ENCODE peak calls at places on chromosome 20, in seven cellular contexts. One of them, this sample, is unnamed.

GRCh38 chr20:36217226-36217625 is 19.1 kb upstream of the AAR2 start:
- DNase-seq in uterus: no peak
- DNase-seq in GM12892: no peak
- DNase-seq in heart left ventricle: no peak
- DNase-seq in Peyer's patch: no peak
- DNase-seq in esophagus squamous epithelium: no peak
- DNase-seq in NB4: no peak
- DNase-seq in this sample: no peak

GRCh38 chr20:35254448-35254999 is 23.4 kb downstream of the MMP24OS start:
- DNase-seq in uterus: no peak
- DNase-seq in GM12892: no peak
- DNase-seq in heart left ventricle: no peak
- DNase-seq in Peyer's patch: no peak
- DNase-seq in esophagus squamous epithelium: no peak
- DNase-seq in NB4: no peak
- DNase-seq in this sample: no peak

GRCh38 chr20:46999821-47000465 is 105.3 kb downstream of the EYA2 start:
- DNase-seq in uterus: no peak
- DNase-seq in GM12892: no peak
- DNase-seq in heart left ventricle: no peak
- DNase-seq in Peyer's patch: no peak
- DNase-seq in esophagus squamous epithelium: no peak
- DNase-seq in NB4: peak
- DNase-seq in this sample: no peak

GRCh38 chr20:17680836-17681740 is 954 bp downstream of the RRBP1 start:
- DNase-seq in uterus: peak
- DNase-seq in GM12892: peak
- DNase-seq in heart left ventricle: peak
- DNase-seq in Peyer's patch: peak
- DNase-seq in esophagus squamous epithelium: peak
- DNase-seq in NB4: peak
- DNase-seq in this sample: peak

GRCh38 chr20:9203081-9203447 is 134.2 kb downstream of the PLCB4 start:
- DNase-seq in uterus: no peak
- DNase-seq in GM12892: no peak
- DNase-seq in heart left ventricle: no peak
- DNase-seq in Peyer's patch: no peak
- DNase-seq in esophagus squamous epithelium: no peak
- DNase-seq in NB4: no peak
- DNase-seq in this sample: no peak

GRCh38 chr20:46905364-46906125 is 10.9 kb downstream of the EYA2 start:
- DNase-seq in uterus: no peak
- DNase-seq in GM12892: no peak
- DNase-seq in heart left ventricle: no peak
- DNase-seq in Peyer's patch: no peak
- DNase-seq in esophagus squamous epithelium: no peak
- DNase-seq in NB4: no peak
- DNase-seq in this sample: no peak

GRCh38 chr20:5845686-5846651 is 95.8 kb downstream of the SHLD1 start:
- DNase-seq in uterus: no peak
- DNase-seq in GM12892: no peak
- DNase-seq in heart left ventricle: no peak
- DNase-seq in Peyer's patch: no peak
- DNase-seq in esophagus squamous epithelium: no peak
- DNase-seq in NB4: no peak
- DNase-seq in this sample: no peak

GRCh38 chr20:17985388-17986018 is 16.7 kb downstream of the MGME1 start:
- DNase-seq in uterus: no peak
- DNase-seq in GM12892: no peak
- DNase-seq in heart left ventricle: no peak
- DNase-seq in Peyer's patch: no peak
- DNase-seq in esophagus squamous epithelium: no peak
- DNase-seq in NB4: no peak
- DNase-seq in this sample: no peak

GRCh38 chr20:3162080-3162611 is 2.5 kb upstream of the FASTKD5 start:
- DNase-seq in uterus: no peak
- DNase-seq in GM12892: no peak
- DNase-seq in heart left ventricle: no peak
- DNase-seq in Peyer's patch: no peak
- DNase-seq in esophagus squamous epithelium: no peak
- DNase-seq in NB4: no peak
- DNase-seq in this sample: no peak

GRCh38 chr20:15220778-15221565 is 883.6 kb upstream of the FLRT3 start:
- DNase-seq in uterus: no peak
- DNase-seq in GM12892: no peak
- DNase-seq in heart left ventricle: no peak
- DNase-seq in Peyer's patch: no peak
- DNase-seq in esophagus squamous epithelium: no peak
- DNase-seq in NB4: no peak
- DNase-seq in this sample: no peak

GRCh38 chr20:49636447-49636846 is 68.5 kb upstream of the PTGIS start:
- DNase-seq in uterus: no peak
- DNase-seq in GM12892: no peak
- DNase-seq in heart left ventricle: peak
- DNase-seq in Peyer's patch: no peak
- DNase-seq in esophagus squamous epithelium: no peak
- DNase-seq in NB4: no peak
- DNase-seq in this sample: no peak

GRCh38 chr20:61251529-61252393 is at the start of gene CDH4:
- DNase-seq in uterus: no peak
- DNase-seq in GM12892: no peak
- DNase-seq in heart left ventricle: no peak
- DNase-seq in Peyer's patch: no peak
- DNase-seq in esophagus squamous epithelium: no peak
- DNase-seq in NB4: no peak
- DNase-seq in this sample: no peak

GRCh38 chr20:57180954-57181353 is 85.5 kb downstream of the BMP7 start:
- DNase-seq in uterus: no peak
- DNase-seq in GM12892: no peak
- DNase-seq in heart left ventricle: no peak
- DNase-seq in Peyer's patch: no peak
- DNase-seq in esophagus squamous epithelium: no peak
- DNase-seq in NB4: no peak
- DNase-seq in this sample: no peak

GRCh38 chr20:38538789-38539188 is 42.2 kb upstream of the ADIG start:
- DNase-seq in uterus: no peak
- DNase-seq in GM12892: no peak
- DNase-seq in heart left ventricle: no peak
- DNase-seq in Peyer's patch: no peak
- DNase-seq in esophagus squamous epithelium: no peak
- DNase-seq in NB4: no peak
- DNase-seq in this sample: no peak

GRCh38 chr20:32390999-32391398 is 32.9 kb downstream of the ASXL1 start:
- DNase-seq in uterus: no peak
- DNase-seq in GM12892: no peak
- DNase-seq in heart left ventricle: no peak
- DNase-seq in Peyer's patch: no peak
- DNase-seq in esophagus squamous epithelium: no peak
- DNase-seq in NB4: peak
- DNase-seq in this sample: no peak

GRCh38 chr20:36573798-36574277 is 441 bp downstream of the TGIF2 start:
- DNase-seq in uterus: no peak
- DNase-seq in GM12892: peak
- DNase-seq in heart left ventricle: peak
- DNase-seq in Peyer's patch: peak
- DNase-seq in esophagus squamous epithelium: no peak
- DNase-seq in NB4: peak
- DNase-seq in this sample: peak

GRCh38 chr20:24469116-24470030 is at the start of gene SYNDIG1:
- DNase-seq in uterus: peak
- DNase-seq in GM12892: no peak
- DNase-seq in heart left ventricle: peak
- DNase-seq in Peyer's patch: no peak
- DNase-seq in esophagus squamous epithelium: no peak
- DNase-seq in NB4: no peak
- DNase-seq in this sample: no peak

GRCh38 chr20:37807901-37808751 is 94.8 kb upstream of the VSTM2L start:
- DNase-seq in uterus: no peak
- DNase-seq in GM12892: no peak
- DNase-seq in heart left ventricle: no peak
- DNase-seq in Peyer's patch: no peak
- DNase-seq in esophagus squamous epithelium: no peak
- DNase-seq in NB4: peak
- DNase-seq in this sample: no peak

GRCh38 chr20:62411479-62412193 is 4.6 kb upstream of the CABLES2 start:
- DNase-seq in uterus: no peak
- DNase-seq in GM12892: no peak
- DNase-seq in heart left ventricle: no peak
- DNase-seq in Peyer's patch: no peak
- DNase-seq in esophagus squamous epithelium: no peak
- DNase-seq in NB4: no peak
- DNase-seq in this sample: no peak
- TF ChIP-seq POLR2A in uterus: no peak
- TF ChIP-seq POLR2A in GM12892: no peak
- TF ChIP-seq POLR2A in heart left ventricle: no peak
- TF ChIP-seq POLR2A in Peyer's patch: no peak
- TF ChIP-seq POLR2A in esophagus squamous epithelium: no peak
- TF ChIP-seq POLR2A in NB4: no peak
- TF ChIP-seq POLR2A in this sample: no peak

GRCh38 chr20:58229198-58229802 is 847 bp upstream of the ANKRD60 start:
- DNase-seq in uterus: no peak
- DNase-seq in GM12892: no peak
- DNase-seq in heart left ventricle: no peak
- DNase-seq in Peyer's patch: no peak
- DNase-seq in esophagus squamous epithelium: no peak
- DNase-seq in NB4: no peak
- DNase-seq in this sample: no peak
- TF ChIP-seq POLR2A in uterus: no peak
- TF ChIP-seq POLR2A in GM12892: no peak
- TF ChIP-seq POLR2A in heart left ventricle: no peak
- TF ChIP-seq POLR2A in Peyer's patch: no peak
- TF ChIP-seq POLR2A in esophagus squamous epithelium: no peak
- TF ChIP-seq POLR2A in NB4: no peak
- TF ChIP-seq POLR2A in this sample: no peak

GRCh38 chr20:63628246-63628975 is 1.5 kb upstream of the GMEB2 start:
- DNase-seq in uterus: peak
- DNase-seq in GM12892: no peak
- DNase-seq in heart left ventricle: peak
- DNase-seq in Peyer's patch: peak
- DNase-seq in esophagus squamous epithelium: no peak
- DNase-seq in NB4: peak
- DNase-seq in this sample: peak
- TF ChIP-seq POLR2A in uterus: peak
- TF ChIP-seq POLR2A in GM12892: no peak
- TF ChIP-seq POLR2A in heart left ventricle: no peak
- TF ChIP-seq POLR2A in Peyer's patch: no peak
- TF ChIP-seq POLR2A in esophagus squamous epithelium: peak
- TF ChIP-seq POLR2A in NB4: peak
- TF ChIP-seq POLR2A in this sample: peak

DNA sequence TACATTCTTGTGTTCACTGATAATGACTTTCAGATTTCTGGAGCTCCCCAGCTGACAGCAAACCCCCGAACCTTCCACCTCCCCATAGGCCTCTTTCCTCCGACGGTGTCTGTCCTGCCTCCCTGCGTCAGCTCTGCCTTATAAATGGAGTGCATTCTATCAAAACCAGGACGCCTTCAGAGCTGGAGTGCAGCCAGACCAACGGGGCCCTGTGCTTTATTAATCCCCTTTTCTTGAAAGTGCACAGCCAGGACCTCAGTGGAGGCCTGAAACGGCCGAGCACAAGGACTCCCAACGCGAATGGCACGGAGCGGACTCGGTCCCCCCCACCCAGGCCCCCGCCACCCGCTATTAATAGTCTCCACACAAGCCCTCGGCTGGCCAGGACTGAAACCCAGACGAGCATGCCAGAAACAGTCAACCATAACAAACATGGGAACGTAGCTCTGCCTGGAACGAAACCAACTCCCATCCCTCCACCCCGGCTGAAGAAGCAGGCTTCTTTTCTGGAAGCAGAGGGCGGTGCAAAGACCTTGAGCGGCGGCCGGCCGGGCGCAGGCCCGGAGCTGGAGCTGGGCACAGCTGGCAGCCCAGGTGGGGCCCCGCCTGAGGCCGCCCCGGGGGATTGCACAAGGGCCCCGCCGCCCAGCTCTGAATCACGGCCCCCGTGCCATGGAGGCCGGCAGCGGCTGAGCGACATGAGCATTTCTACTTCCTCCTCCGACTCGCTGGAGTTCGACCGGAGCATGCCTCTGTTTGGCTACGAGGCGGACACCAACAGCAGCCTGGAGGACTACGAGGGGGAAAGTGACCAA is 42.3 kb upstream of the NAA20 start:
- DNase-seq in uterus: peak
- DNase-seq in GM12892: no peak
- DNase-seq in heart left ventricle: peak
- DNase-seq in Peyer's patch: no peak
- DNase-seq in esophagus squamous epithelium: no peak
- DNase-seq in NB4: peak
- DNase-seq in this sample: no peak
- TF ChIP-seq POLR2A in uterus: peak
- TF ChIP-seq POLR2A in GM12892: no peak
- TF ChIP-seq POLR2A in heart left ventricle: peak
- TF ChIP-seq POLR2A in Peyer's patch: no peak
- TF ChIP-seq POLR2A in esophagus squamous epithelium: peak
- TF ChIP-seq POLR2A in NB4: no peak
- TF ChIP-seq POLR2A in this sample: no peak

DNA sequence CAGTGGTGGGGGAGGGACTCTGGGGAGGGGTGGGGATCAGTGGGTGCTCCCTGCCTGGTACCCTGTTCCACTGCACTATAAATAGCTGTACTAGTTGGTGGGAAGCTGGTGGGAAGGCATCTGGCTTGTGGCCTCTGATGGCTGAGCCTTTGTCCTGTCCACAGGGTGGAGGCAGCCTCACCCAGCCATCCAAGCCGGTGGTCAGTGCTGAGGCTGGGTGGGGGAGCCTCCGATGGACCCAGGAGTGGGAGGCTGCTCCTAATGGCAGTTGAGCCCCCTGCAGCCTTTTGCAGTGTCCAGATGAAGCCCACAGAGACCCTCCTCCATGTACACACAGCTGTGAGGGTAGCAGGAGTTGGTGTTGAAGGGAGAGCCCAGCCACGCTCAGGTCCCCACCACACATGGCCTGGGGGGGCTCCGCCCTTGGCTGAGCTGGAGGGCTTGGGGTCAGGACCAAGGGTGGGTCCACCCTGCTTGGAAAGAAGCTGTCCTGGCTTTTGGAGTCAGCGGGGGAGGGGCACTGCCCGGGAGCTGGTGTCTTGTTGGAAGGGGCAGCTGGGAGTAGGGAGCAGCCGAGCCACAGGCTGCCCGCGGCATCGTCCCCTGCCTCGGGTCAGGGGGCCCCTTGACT is 2.5 kb downstream of the PPDPF start:
- DNase-seq in uterus: peak
- DNase-seq in GM12892: no peak
- DNase-seq in heart left ventricle: peak
- DNase-seq in Peyer's patch: no peak
- DNase-seq in esophagus squamous epithelium: no peak
- DNase-seq in NB4: no peak
- DNase-seq in this sample: no peak
- TF ChIP-seq POLR2A in uterus: no peak
- TF ChIP-seq POLR2A in GM12892: peak
- TF ChIP-seq POLR2A in heart left ventricle: no peak
- TF ChIP-seq POLR2A in Peyer's patch: no peak
- TF ChIP-seq POLR2A in esophagus squamous epithelium: no peak
- TF ChIP-seq POLR2A in NB4: no peak
- TF ChIP-seq POLR2A in this sample: no peak

This sample was measured in erythroblast.